ENCODE peak calls at places on chromosomes 2 and 18, in six cellular contexts. J is activated naive CD4-positive, alpha-beta T cell; C is globus pallidus; Z is GF-D8; Y is right cardiac atrium; W is dorsolateral prefrontal cortex. Q is an unnamed sample.

GRCh38 chr2:173858297-173858731 is 106.9 kb downstream of the SP3 start:
- DNase-seq in J (no peak), C (no peak), Z (no peak), Y (no peak), W (no peak), Q (no peak)

GRCh38 chr18:27735117-27735516 is 441.8 kb downstream of the CDH2 start:
- DNase-seq in J (no peak), C (no peak), Z (no peak), Y (no peak), W (no peak), Q (no peak)

GRCh38 chr2:14781148-14781547 is 148.6 kb downstream of the LRATD1 start:
- DNase-seq in J (no peak), C (no peak), Z (no peak), Y (no peak), W (no peak), Q (no peak)

GRCh38 chr2:235595420-235596010 is 101.7 kb downstream of the AGAP1 start:
- DNase-seq in J (no peak), C (peak), Z (no peak), Y (peak), W (peak), Q (peak)

GRCh38 chr18:70333316-70333715 is 44.5 kb downstream of the SOCS6 start:
- DNase-seq in J (no peak), C (no peak), Z (no peak), Y (no peak), W (no peak), Q (no peak)

GRCh38 chr2:19126281-19126680 is 232.1 kb downstream of the OSR1 start:
- DNase-seq in J (no peak), C (no peak), Z (no peak), Y (no peak), W (no peak), Q (no peak)

GRCh38 chr2:42622943-42623676 is 54.7 kb downstream of the MTA3 start:
- DNase-seq in J (no peak), C (no peak), Z (no peak), Y (no peak), W (no peak), Q (no peak)

GRCh38 chr2:57696016-57696415 is 350.6 kb upstream of the VRK2 start:
- DNase-seq in J (no peak), C (no peak), Z (no peak), Y (no peak), W (no peak), Q (no peak)

GRCh38 chr2:200369886-200370285 is 63.4 kb downstream of the SPATS2L start:
- DNase-seq in J (no peak), C (no peak), Z (no peak), Y (no peak), W (no peak), Q (no peak)

GRCh38 chr18:74337912-74338309 is 22.3 kb downstream of the C18orf63 start:
- DNase-seq in J (no peak), C (no peak), Z (no peak), Y (no peak), W (no peak), Q (no peak)

GRCh38 chr2:12651661-12652060 is 65.1 kb upstream of the TRIB2 start:
- DNase-seq in J (no peak), C (no peak), Z (no peak), Y (no peak), W (no peak), Q (no peak)

GRCh38 chr2:39845460-39846146 is 66.5 kb upstream of the THUMPD2 start:
- DNase-seq in J (no peak), C (no peak), Z (no peak), Y (no peak), W (no peak), Q (no peak)

GRCh38 chr2:3968736-3969135 is 265.4 kb downstream of the DCDC2C start:
- DNase-seq in J (no peak), C (no peak), Z (no peak), Y (no peak), W (no peak), Q (no peak)

GRCh38 chr18:57107141-57107832 is 39.6 kb upstream of the BOD1L2 start:
- DNase-seq in J (no peak), C (no peak), Z (no peak), Y (no peak), W (no peak), Q (peak)

GRCh38 chr2:126704434-126705165 is 48.6 kb downstream of the GYPC start:
- DNase-seq in J (no peak), C (no peak), Z (no peak), Y (no peak), W (no peak), Q (no peak)

GRCh38 chr2:39164089-39164488 is 43.2 kb upstream of the SOS1 start:
- DNase-seq in J (no peak), C (no peak), Z (no peak), Y (no peak), W (no peak), Q (peak)

GRCh38 chr2:147177449-147177848 is 667.4 kb upstream of the ACVR2A start:
- DNase-seq in J (no peak), C (no peak), Z (no peak), Y (no peak), W (no peak), Q (peak)